ENCODE peak calls at places on chromosome 4, in ten cellular contexts. H is ovary, M is lung, K is heart left ventricle, I is neural progenitor cell, G is Caco-2, U is left ventricle myocardium inferior, L is tibial nerve, Z is BE2C, D is choroid plexus epithelial cell. V is an unnamed sample.

GRCh38 chr4:108861339-108861738 is 98.5 kb upstream of the ETNPPL start:
- DNase-seq in H (no peak), M (no peak), K (no peak), I (peak; percentile 20), G (peak; percentile 13), U (no peak), L (no peak), Z (no peak), D (peak; percentile 35), V (peak; percentile 16)

GRCh38 chr4:86582453-86582852 is 11.7 kb upstream of the PTPN13 start:
- DNase-seq in H (no peak), M (no peak), K (no peak), I (no peak), G (no peak), U (no peak), L (no peak), Z (peak; percentile 24), D (no peak), V (no peak)

GRCh38 chr4:115711575-115711974 is 598.2 kb upstream of the NDST4 start:
- DNase-seq in H (no peak), M (no peak), K (no peak), I (peak; percentile 41), G (no peak), U (no peak), L (no peak), Z (no peak), D (no peak), V (no peak)

GRCh38 chr4:82786794-82787193 is 11.8 kb downstream of the SCD5 start:
- DNase-seq in H (no peak), M (no peak), K (no peak), I (peak; percentile 50), G (no peak), U (no peak), L (no peak), Z (no peak), D (no peak), V (no peak)

GRCh38 chr4:1278336-1278670 is 11.4 kb upstream of the MAEA start:
- DNase-seq in H (no peak), M (no peak), K (no peak), I (no peak), G (no peak), U (no peak), L (no peak), Z (no peak), D (no peak), V (peak; percentile 42)

GRCh38 chr4:4443821-4444220 is 56.9 kb downstream of the NSG1 start:
- DNase-seq in H (no peak), M (no peak), K (no peak), I (no peak), G (peak; percentile 53), U (no peak), L (no peak), Z (no peak), D (peak; percentile 81), V (peak; percentile 49)

GRCh38 chr4:38503689-38504395 is 160.2 kb upstream of the KLF3 start:
- DNase-seq in H (no peak), M (no peak), K (no peak), I (no peak), G (no peak), U (no peak), L (no peak), Z (no peak), D (no peak), V (no peak)

GRCh38 chr4:168551211-168551610 is 54.4 kb downstream of the PALLD start:
- DNase-seq in H (no peak), M (no peak), K (no peak), I (no peak), G (no peak), U (no peak), L (no peak), Z (no peak), D (peak; percentile 68), V (peak; percentile 87)

GRCh38 chr4:54318904-54319303 is 89.8 kb downstream of the PDGFRA start:
- DNase-seq in H (no peak), M (no peak), K (no peak), I (peak; percentile 70), G (peak; percentile 14), U (no peak), L (no peak), Z (peak; percentile 15), D (peak; percentile 83), V (peak; percentile 62)

GRCh38 chr4:110526589-110526988 is 50.6 kb downstream of the ENPEP start:
- DNase-seq in H (no peak), M (no peak), K (no peak), I (no peak), G (no peak), U (no peak), L (no peak), Z (no peak), D (no peak), V (no peak)

GRCh38 chr4:21819086-21819485 is 129.5 kb downstream of the KCNIP4 start:
- DNase-seq in H (no peak), M (no peak), K (no peak), I (no peak), G (no peak), U (peak; percentile 25), L (no peak), Z (no peak), D (peak; percentile 85), V (peak; percentile 33)

GRCh38 chr4:3721186-3721585 is 45.0 kb upstream of the ADRA2C start:
- DNase-seq in H (no peak), M (no peak), K (no peak), I (no peak), G (no peak), U (no peak), L (no peak), Z (no peak), D (no peak), V (no peak)

GRCh38 chr4:173301518-173302201 is 32.5 kb downstream of the HMGB2 start:
- DNase-seq in H (no peak), M (no peak), K (no peak), I (peak; percentile 38), G (no peak), U (no peak), L (no peak), Z (no peak), D (peak; percentile 66), V (peak; percentile 75)

GRCh38 chr4:37219251-37219650 is 25.3 kb upstream of the NWD2 start:
- DNase-seq in H (no peak), M (no peak), K (no peak), I (no peak), G (no peak), U (no peak), L (no peak), Z (no peak), D (no peak), V (no peak)

GRCh38 chr4:1669850-1670249 is 14.3 kb downstream of the FAM53A start:
- DNase-seq in H (no peak), M (no peak), K (no peak), I (no peak), G (no peak), U (no peak), L (no peak), Z (no peak), D (no peak), V (no peak)

GRCh38 chr4:117267317-117267716 is 181.9 kb upstream of the TRAM1L1 start:
- DNase-seq in H (no peak), M (no peak), K (no peak), I (no peak), G (no peak), U (no peak), L (no peak), Z (no peak), D (no peak), V (no peak)

GRCh38 chr4:95193391-95194224 is 355.2 kb downstream of the UNC5C start:
- DNase-seq in H (no peak), M (no peak), K (no peak), I (no peak), G (no peak), U (no peak), L (no peak), Z (peak; percentile 68), D (peak; percentile 8), V (no peak)

GRCh38 chr4:15451181-15451865 is 18.4 kb upstream of the CC2D2A start:
- DNase-seq in H (no peak), M (no peak), K (no peak), I (no peak), G (no peak), U (no peak), L (no peak), Z (no peak), D (peak; percentile 73), V (peak; percentile 60)

GRCh38 chr4:79827283-79827682 is 245.7 kb downstream of the ANTXR2 start:
- DNase-seq in H (no peak), M (no peak), K (no peak), I (no peak), G (no peak), U (no peak), L (no peak), Z (no peak), D (no peak), V (no peak)

GRCh38 chr4:88599714-88600113 is 7.4 kb downstream of the HERC3 start:
- DNase-seq in H (no peak), M (no peak), K (no peak), I (no peak), G (no peak), U (no peak), L (no peak), Z (no peak), D (no peak), V (no peak)
- H3K4me3 ChIP-seq in H (peak overlapping the region; percentile 19), M (no peak overlapping the region), K (peak overlapping the region; percentile 15), I (no peak overlapping the region), G (no peak overlapping the region), U (peak overlapping the region; percentile 20), L (no peak overlapping the region), Z (no peak overlapping the region), D (no peak overlapping the region), V (no peak overlapping the region)

GRCh38 chr4:155758500-155759371 is at the start of gene GUCY1B1:
- DNase-seq in H (peak; percentile 92), M (peak; percentile 94), K (peak; percentile 97), I (peak; percentile 93), G (no peak), U (peak; percentile 97), L (peak; percentile 78), Z (peak; percentile 95), D (peak; percentile 96), V (peak; percentile 93)
- TF ChIP-seq CTCF in H (peak; percentile 56), M (no peak), K (peak; percentile 40), I (peak; percentile 43), G (no peak), U (peak; percentile 67), L (peak; percentile 67), Z (peak; percentile 45), D (peak; percentile 50), V (peak; percentile 34)

GRCh38 chr4:101157415-101158135 is 189.8 kb downstream of the PPP3CA start:
- DNase-seq in H (no peak), M (no peak), K (no peak), I (no peak), G (no peak), U (no peak), L (no peak), Z (no peak), D (peak; percentile 41), V (peak; percentile 51)
- H3K4me3 ChIP-seq in H (no peak overlapping the region), M (no peak overlapping the region), K (no peak overlapping the region), I (no peak overlapping the region), G (no peak overlapping the region), U (no peak overlapping the region), L (no peak overlapping the region), Z (no peak overlapping the region), D (no peak overlapping the region), V (no peak overlapping the region)

DNA sequence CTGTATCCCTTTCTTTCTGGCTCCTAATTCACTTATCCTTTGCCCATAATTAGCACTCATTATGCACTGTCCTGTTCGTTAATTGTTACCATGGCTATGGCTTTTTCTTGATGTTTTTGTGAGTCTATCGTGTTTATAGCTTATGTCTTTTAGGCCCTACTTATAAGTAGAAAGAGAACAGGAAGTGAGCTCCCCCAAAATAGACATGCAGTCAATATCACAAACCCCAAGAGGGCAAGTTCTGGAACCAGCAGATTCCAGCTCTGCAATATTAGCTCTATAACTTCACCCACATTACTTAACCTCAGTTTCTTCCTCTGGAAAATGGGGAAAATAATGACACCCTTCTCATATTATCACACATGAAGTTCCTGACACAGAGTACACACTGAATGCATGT is 7.4 kb upstream of the HS3ST1 start:
- DNase-seq in H (no peak), M (no peak), K (no peak), I (no peak), G (no peak), U (no peak), L (no peak), Z (no peak), D (no peak), V (no peak)
- TF ChIP-seq CTCF in H (no peak), M (no peak), K (no peak), I (no peak), G (no peak), U (no peak), L (no peak), Z (no peak), D (no peak), V (no peak)

V was measured in fibroblast of mammary gland.